ENCODE peak calls at places on chromosomes 6 and 20, in six cellular contexts. F is hepatocyte, L is dorsolateral prefrontal cortex, O is Peyer's patch, S is fibroblast of the aortic adventitia, M is IMR-90. E is an unnamed sample.

GRCh38 chr6:17768388-17768787 is 61.7 kb upstream of the NUP153 start:
- DNase-seq in L (no peak), S (peak; percentile 33), F (peak; percentile 49), M (peak; percentile 33), O (no peak), E (no peak)

GRCh38 chr20:62815066-62815991 is 1.5 kb upstream of the COL9A3 start:
- DNase-seq in S (peak; percentile 58), L (no peak), M (peak; percentile 41), F (peak; percentile 80), O (no peak), E (no peak)

GRCh38 chr20:47297746-47298145 is 58.8 kb downstream of the ZMYND8 start:
- DNase-seq in O (no peak), F (no peak), L (no peak), M (no peak), S (no peak), E (no peak)

GRCh38 chr6:4936681-4937041 is 67.2 kb downstream of the RPP40 start:
- DNase-seq in F (peak; percentile 70), S (peak; percentile 79), L (no peak), O (no peak), M (peak; percentile 80), E (peak; percentile 63)

GRCh38 chr6:78390066-78390465 is 477.3 kb upstream of the IRAK1BP1 start:
- DNase-seq in O (no peak), L (no peak), M (no peak), S (no peak), F (peak; percentile 6), E (no peak)

GRCh38 chr6:161169690-161170089 is 104.2 kb downstream of the AGPAT4 start:
- DNase-seq in O (no peak), S (peak; percentile 53), M (peak; percentile 62), F (peak; percentile 37), L (no peak), E (no peak)

GRCh38 chr6:49541936-49542335 is 8.5 kb upstream of the C6orf141 start:
- DNase-seq in M (no peak), O (no peak), F (no peak), L (no peak), S (peak; percentile 15), E (no peak)

GRCh38 chr20:35334511-35335101 is 42.4 kb upstream of the FAM83C start:
- DNase-seq in O (no peak), F (no peak), L (no peak), M (peak; percentile 23), S (no peak), E (no peak)

GRCh38 chr6:37134622-37135191 is 35.2 kb upstream of the PIM1 start:
- DNase-seq in F (peak; percentile 71), M (peak; percentile 96), S (peak; percentile 96), O (no peak), L (no peak), E (no peak)

GRCh38 chr6:116314878-116315277 is 35.1 kb upstream of the TSPYL1 start:
- DNase-seq in F (no peak), L (no peak), O (no peak), S (no peak), M (no peak), E (peak; percentile 17)

GRCh38 chr6:49980898-49981297 is 11.5 kb upstream of the DEFB113 start:
- DNase-seq in M (peak; percentile 0), S (no peak), O (no peak), L (no peak), F (no peak), E (peak; percentile 4)

GRCh38 chr6:159998543-159998942 is 29.7 kb downstream of the IGF2R start:
- DNase-seq in L (no peak), F (no peak), M (no peak), S (no peak), O (no peak), E (no peak)

GRCh38 chr6:4608361-4609115 is 167.7 kb upstream of the CDYL start:
- DNase-seq in O (no peak), S (no peak), M (no peak), F (no peak), L (peak; percentile 85), E (no peak)

GRCh38 chr20:44400671-44401051 is 45.2 kb downstream of the HNF4A start:
- DNase-seq in F (no peak), S (no peak), M (no peak), O (no peak), L (no peak), E (no peak)

GRCh38 chr6:36216559-36216958 is 20.0 kb downstream of the BRPF3 start:
- DNase-seq in S (peak; percentile 52), M (peak; percentile 52), F (no peak), O (no peak), L (no peak), E (no peak)

GRCh38 chr6:83430606-83431544 is at the start of gene ME1:
- DNase-seq in L (peak; percentile 81), O (no peak), M (peak; percentile 86), F (peak; percentile 93), S (peak; percentile 69), E (peak; percentile 83)

GRCh38 chr6:104558746-104559145 is 301.0 kb downstream of the HACE1 start:
- DNase-seq in M (no peak), O (no peak), F (no peak), L (no peak), S (no peak), E (no peak)

GRCh38 chr20:22502731-22503191 is 81.6 kb downstream of the FOXA2 start:
- DNase-seq in S (no peak), L (no peak), F (peak; percentile 65), O (no peak), M (no peak), E (no peak)
- TF ChIP-seq CTCF in S (no peak), L (no peak), F (no peak), O (no peak), M (no peak), E (no peak)

DNA sequence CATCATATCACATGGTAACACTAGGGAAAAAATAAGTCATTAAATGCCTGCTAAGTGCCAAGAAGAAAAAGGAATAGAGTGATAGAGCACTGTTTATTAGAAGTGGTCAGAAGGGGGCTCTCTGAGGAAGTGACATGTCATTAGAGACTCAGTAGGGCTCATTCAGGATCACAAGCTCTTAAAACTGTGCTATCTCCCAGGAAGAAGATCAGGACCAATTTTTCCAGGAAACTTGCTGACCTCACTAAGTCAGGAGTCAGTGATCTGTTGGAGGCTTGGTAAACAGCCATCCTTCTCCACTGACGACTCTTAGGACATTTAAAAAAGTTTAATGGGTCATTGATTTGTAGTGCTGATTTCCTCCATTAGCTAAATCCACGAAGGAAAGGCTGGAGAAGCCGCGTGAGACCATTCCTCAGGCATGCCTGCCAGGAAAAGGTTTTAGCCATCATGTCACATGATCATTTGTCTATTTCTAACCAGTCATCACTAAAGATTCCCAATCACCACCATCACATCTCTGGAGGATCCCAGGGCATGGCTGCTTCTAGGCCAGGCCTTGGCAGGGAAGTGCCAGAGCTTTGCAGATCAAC is 5.9 kb upstream of the PTPN1 start:
- DNase-seq in O (no peak), L (no peak), M (no peak), S (peak; percentile 40), F (no peak), E (no peak)
- TF ChIP-seq CTCF in O (no peak), L (no peak), M (peak; percentile 21), S (no peak), F (no peak), E (peak; percentile 29)

DNA sequence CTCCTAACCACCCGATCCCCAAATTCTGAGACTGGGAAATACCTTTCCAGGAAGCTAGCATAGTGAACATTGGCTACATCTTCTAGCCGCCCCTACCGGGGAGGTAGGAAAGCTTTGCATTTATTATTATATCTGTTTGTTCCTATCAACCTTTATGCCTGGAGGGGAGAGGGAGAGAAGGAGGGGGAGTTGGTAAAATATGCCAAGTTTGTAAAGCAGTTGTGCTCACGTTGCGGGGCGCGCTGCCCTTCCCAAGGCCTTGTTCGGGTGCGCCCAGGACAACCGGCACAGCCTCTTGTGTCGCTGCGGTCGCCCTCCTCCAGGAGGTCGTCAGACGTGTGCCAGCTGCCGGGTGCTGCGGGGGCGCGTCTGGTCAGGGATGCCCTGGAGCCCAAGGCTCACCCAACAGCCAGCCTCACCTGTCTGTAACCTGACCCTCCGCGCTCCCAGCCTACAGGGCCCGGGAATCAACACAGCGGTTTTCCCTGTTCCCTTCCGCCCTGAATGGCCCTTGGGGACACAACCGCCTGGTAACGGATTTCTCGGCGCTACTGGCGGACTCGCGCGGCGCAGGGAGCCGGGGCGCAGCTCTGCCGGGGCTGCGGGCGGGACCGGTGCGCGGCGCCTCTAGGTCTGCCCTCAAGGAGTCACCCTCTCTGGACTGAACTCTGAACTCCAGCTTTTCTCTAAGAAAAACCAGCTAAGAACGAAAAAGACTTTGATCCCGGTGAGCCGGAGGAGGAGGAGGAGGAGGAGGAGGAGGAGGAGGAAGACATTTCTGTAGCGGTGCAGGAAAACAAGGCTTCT is 1.1 kb upstream of the OVOL2 start:
- DNase-seq in L (no peak), F (peak; percentile 47), S (no peak), O (no peak), M (no peak), E (peak; percentile 44)
- TF ChIP-seq CTCF in L (no peak), F (no peak), S (no peak), O (no peak), M (no peak), E (no peak)

GRCh38 chr20:8039048-8039447 is 19.5 kb upstream of the TMX4 start:
- DNase-seq in O (no peak), L (no peak), M (no peak), S (no peak), F (peak; percentile 27), E (no peak)
- TF ChIP-seq CTCF in O (no peak), L (no peak), M (no peak), S (no peak), F (no peak), E (no peak)

E was measured in GM13976.